ENCODE peak calls at places on chromosomes 12 and 14, in five cellular contexts. One of them, this sample, is unnamed.

GRCh38 chr12:110546339-110546738 is 36.8 kb downstream of the PPTC7 start:
- ATAC-seq in A549: peak
- ATAC-seq in GM12878: no peak
- ATAC-seq in upper lobe of left lung: peak
- ATAC-seq in HepG2: no peak
- ATAC-seq in this sample: peak

GRCh38 chr14:20723458-20723857 is 22.2 kb upstream of the EDDM3A start:
- ATAC-seq in A549: no peak
- ATAC-seq in GM12878: no peak
- ATAC-seq in upper lobe of left lung: peak
- ATAC-seq in HepG2: no peak
- ATAC-seq in this sample: peak

GRCh38 chr12:230925-231671 is 17.1 kb upstream of the SLC6A12 start:
- ATAC-seq in A549: no peak
- ATAC-seq in GM12878: no peak
- ATAC-seq in upper lobe of left lung: no peak
- ATAC-seq in HepG2: no peak
- ATAC-seq in this sample: no peak

GRCh38 chr12:12467701-12468218 is 94.9 kb downstream of the DUSP16 start:
- ATAC-seq in A549: no peak
- ATAC-seq in GM12878: no peak
- ATAC-seq in upper lobe of left lung: peak
- ATAC-seq in HepG2: no peak
- ATAC-seq in this sample: no peak

GRCh38 chr14:77659822-77660221 is 43.4 kb upstream of the SPTLC2 start:
- ATAC-seq in A549: no peak
- ATAC-seq in GM12878: no peak
- ATAC-seq in upper lobe of left lung: peak
- ATAC-seq in HepG2: no peak
- ATAC-seq in this sample: no peak

GRCh38 chr14:66281036-66281776 is 205.0 kb upstream of the CCDC196 start:
- ATAC-seq in A549: no peak
- ATAC-seq in GM12878: no peak
- ATAC-seq in upper lobe of left lung: peak
- ATAC-seq in HepG2: no peak
- ATAC-seq in this sample: peak

GRCh38 chr12:80033457-80033856 is 65.9 kb upstream of the OTOGL start:
- ATAC-seq in A549: no peak
- ATAC-seq in GM12878: no peak
- ATAC-seq in upper lobe of left lung: no peak
- ATAC-seq in HepG2: no peak
- ATAC-seq in this sample: peak

GRCh38 chr14:31068235-31068634 is 42.1 kb upstream of the STRN3 start:
- ATAC-seq in A549: no peak
- ATAC-seq in GM12878: peak
- ATAC-seq in upper lobe of left lung: peak
- ATAC-seq in HepG2: peak
- ATAC-seq in this sample: peak

GRCh38 chr14:104786091-104786586 is 9.4 kb downstream of the AKT1 start:
- ATAC-seq in A549: no peak
- ATAC-seq in GM12878: no peak
- ATAC-seq in upper lobe of left lung: peak
- ATAC-seq in HepG2: no peak
- ATAC-seq in this sample: peak

GRCh38 chr12:43914923-43915468 is 79.1 kb downstream of the TMEM117 start:
- ATAC-seq in A549: peak
- ATAC-seq in GM12878: peak
- ATAC-seq in upper lobe of left lung: no peak
- ATAC-seq in HepG2: peak
- ATAC-seq in this sample: no peak

GRCh38 chr12:114166360-114166759 is 200.2 kb upstream of the RBM19 start:
- ATAC-seq in A549: no peak
- ATAC-seq in GM12878: peak
- ATAC-seq in upper lobe of left lung: peak
- ATAC-seq in HepG2: peak
- ATAC-seq in this sample: peak
- TF ChIP-seq CTCF in A549: peak
- TF ChIP-seq CTCF in GM12878: peak
- TF ChIP-seq CTCF in upper lobe of left lung: peak
- TF ChIP-seq CTCF in HepG2: peak
- TF ChIP-seq CTCF in this sample: peak

GRCh38 chr12:116127858-116128257 is 149.6 kb downstream of the MED13L start:
- ATAC-seq in A549: no peak
- ATAC-seq in GM12878: no peak
- ATAC-seq in upper lobe of left lung: no peak
- ATAC-seq in HepG2: no peak
- ATAC-seq in this sample: no peak
- TF ChIP-seq EP300 in A549: no peak
- TF ChIP-seq EP300 in GM12878: no peak
- TF ChIP-seq EP300 in upper lobe of left lung: no peak
- TF ChIP-seq EP300 in HepG2: no peak
- TF ChIP-seq EP300 in this sample: no peak

GRCh38 chr12:50400104-50400637 is 514 bp upstream of the LARP4 start:
- ATAC-seq in A549: no peak
- ATAC-seq in GM12878: peak
- ATAC-seq in upper lobe of left lung: no peak
- ATAC-seq in HepG2: no peak
- ATAC-seq in this sample: no peak

GRCh38 chr12:50397122-50397650 is 777 bp upstream of the FAM186A start:
- ATAC-seq in A549: no peak
- ATAC-seq in GM12878: no peak
- ATAC-seq in upper lobe of left lung: peak
- ATAC-seq in HepG2: no peak
- ATAC-seq in this sample: no peak

GRCh38 chr12:50401383-50402155 is 884 bp downstream of the LARP4 start:
- ATAC-seq in A549: peak
- ATAC-seq in GM12878: peak
- ATAC-seq in upper lobe of left lung: peak
- ATAC-seq in HepG2: peak
- ATAC-seq in this sample: peak

GRCh38 chr12:50400638-50401382 is at the start of gene LARP4:
- ATAC-seq in A549: peak
- ATAC-seq in GM12878: peak
- ATAC-seq in upper lobe of left lung: peak
- ATAC-seq in HepG2: peak
- ATAC-seq in this sample: peak

GRCh38 chr12:50398931-50399330 is 1.8 kb upstream of the LARP4 start:
- ATAC-seq in A549: no peak
- ATAC-seq in GM12878: no peak
- ATAC-seq in upper lobe of left lung: no peak
- ATAC-seq in HepG2: no peak
- ATAC-seq in this sample: no peak
- TF ChIP-seq CTCF in A549: no peak
- TF ChIP-seq CTCF in GM12878: no peak
- TF ChIP-seq CTCF in upper lobe of left lung: no peak
- TF ChIP-seq CTCF in HepG2: no peak
- TF ChIP-seq CTCF in this sample: no peak

DNA sequence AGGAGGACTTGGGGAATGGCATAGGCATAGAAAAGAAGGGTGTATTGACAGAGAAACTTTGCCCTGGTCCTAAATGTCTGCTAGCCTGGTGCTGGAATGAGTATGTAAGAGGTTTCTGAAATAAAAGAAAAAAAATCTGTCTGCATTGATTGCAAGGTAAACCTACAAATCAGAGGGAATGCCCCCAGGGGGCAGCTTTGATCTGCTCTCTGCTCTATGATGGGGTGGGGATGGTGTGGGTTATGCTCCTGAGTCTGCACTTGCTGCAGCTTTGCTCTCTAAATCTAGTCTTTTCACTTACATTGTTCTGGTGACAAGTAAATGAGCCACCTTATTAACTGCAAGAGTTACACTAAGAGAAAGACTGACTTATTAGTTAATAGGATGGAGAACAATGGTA is 468.4 kb upstream of the STXBP6 start:
- ATAC-seq in A549: no peak
- ATAC-seq in GM12878: no peak
- ATAC-seq in upper lobe of left lung: no peak
- ATAC-seq in HepG2: no peak
- ATAC-seq in this sample: no peak
- TF ChIP-seq EP300 in A549: no peak
- TF ChIP-seq EP300 in GM12878: no peak
- TF ChIP-seq EP300 in upper lobe of left lung: no peak
- TF ChIP-seq EP300 in HepG2: no peak
- TF ChIP-seq EP300 in this sample: no peak

GRCh38 chr14:86646688-86647687 is 1117.0 kb downstream of the FLRT2 start:
- ATAC-seq in A549: no peak
- ATAC-seq in GM12878: no peak
- ATAC-seq in upper lobe of left lung: no peak
- ATAC-seq in HepG2: no peak
- ATAC-seq in this sample: no peak
- TF ChIP-seq CTCF in A549: no peak
- TF ChIP-seq CTCF in GM12878: no peak
- TF ChIP-seq CTCF in upper lobe of left lung: no peak
- TF ChIP-seq CTCF in HepG2: no peak
- TF ChIP-seq CTCF in this sample: no peak

DNA sequence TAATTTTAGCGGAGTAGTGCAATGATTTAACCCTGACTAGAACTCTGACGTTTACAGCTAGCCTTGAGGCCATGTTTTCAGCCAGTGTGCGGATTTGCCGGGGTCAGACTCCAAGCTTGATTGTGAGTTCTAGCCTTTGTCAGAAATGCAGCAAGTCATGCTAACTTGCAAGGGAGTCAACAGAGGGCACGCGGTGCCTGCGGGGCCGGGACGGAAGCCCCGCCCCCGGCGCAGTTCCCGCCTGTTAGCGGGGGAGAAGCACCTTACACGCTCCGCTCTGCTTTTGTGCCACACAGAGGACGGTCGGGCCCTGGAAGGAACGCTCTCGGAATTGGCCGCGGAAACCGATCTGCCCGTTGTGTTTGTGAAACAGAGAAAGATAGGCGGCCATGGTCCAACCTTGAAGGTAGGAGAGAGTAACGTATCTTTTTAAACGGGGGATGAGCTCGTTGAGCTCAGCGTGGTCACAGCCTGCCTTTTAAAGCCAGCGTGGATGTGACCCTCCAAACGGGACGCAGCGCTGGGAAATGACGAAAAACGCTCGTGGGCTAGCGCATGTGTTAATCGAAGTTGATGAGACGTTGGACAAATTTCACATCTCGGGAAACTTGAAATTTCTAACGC is 14.8 kb upstream of the EID3 start:
- ATAC-seq in A549: peak
- ATAC-seq in GM12878: peak
- ATAC-seq in upper lobe of left lung: peak
- ATAC-seq in HepG2: peak
- ATAC-seq in this sample: peak
- TF ChIP-seq EP300 in A549: no peak
- TF ChIP-seq EP300 in GM12878: peak
- TF ChIP-seq EP300 in upper lobe of left lung: no peak
- TF ChIP-seq EP300 in HepG2: peak
- TF ChIP-seq EP300 in this sample: no peak

GRCh38 chr12:131132118-131132892 is 178.6 kb downstream of the ADGRD1 start:
- ATAC-seq in A549: peak
- ATAC-seq in GM12878: peak
- ATAC-seq in upper lobe of left lung: peak
- ATAC-seq in HepG2: peak
- ATAC-seq in this sample: peak
- TF ChIP-seq CTCF in A549: peak
- TF ChIP-seq CTCF in GM12878: peak
- TF ChIP-seq CTCF in upper lobe of left lung: peak
- TF ChIP-seq CTCF in HepG2: peak
- TF ChIP-seq CTCF in this sample: peak